ENCODE peak calls at places on chromosomes 6 and 20, in nine cellular contexts. S, I, Z, Y, U, M, C, N and H are unnamed samples.

GRCh38 chr6:37871616-37872384 is 52.3 kb downstream of the ZFAND3 start:
- DNase-seq in Z (no peak), U (peak; percentile 39), Y (no peak), C (peak; percentile 85), S (no peak), N (no peak), I (no peak), M (no peak), H (no peak)

GRCh38 chr20:2829376-2829775 is 11.1 kb downstream of the PCED1A start:
- DNase-seq in S (no peak), Y (no peak), I (no peak), N (no peak), M (no peak), C (no peak), U (no peak), Z (no peak), H (no peak)

GRCh38 chr20:45407067-45407745 is 883 bp upstream of the DBNDD2 start:
- DNase-seq in U (peak; percentile 66), S (no peak), Y (peak; percentile 50), I (peak; percentile 74), Z (no peak), C (peak; percentile 12), M (peak; percentile 24), N (no peak), H (no peak)

GRCh38 chr20:44656447-44656846 is 4.9 kb upstream of the ADA start:
- DNase-seq in Y (no peak), I (no peak), S (no peak), C (no peak), M (no peak), N (no peak), Z (no peak), U (peak; percentile 29), H (no peak)

GRCh38 chr6:169250660-169251059 is 3.0 kb downstream of the THBS2 start:
- DNase-seq in Z (no peak), I (peak; percentile 96), S (peak; percentile 23), C (peak; percentile 94), U (peak; percentile 60), N (no peak), M (no peak), Y (no peak), H (peak; percentile 76)

GRCh38 chr6:106922626-106923025 is 51.9 kb downstream of the CD24 start:
- DNase-seq in U (no peak), M (no peak), Y (no peak), Z (no peak), S (no peak), N (no peak), I (no peak), C (no peak), H (no peak)

GRCh38 chr6:169131356-169131755 is 122.3 kb downstream of the THBS2 start:
- DNase-seq in Z (no peak), Y (no peak), M (no peak), S (no peak), U (no peak), N (no peak), I (peak; percentile 21), C (no peak), H (no peak)

GRCh38 chr6:14822689-14823088 is 423.2 kb upstream of the JARID2 start:
- DNase-seq in M (no peak), I (peak; percentile 22), Y (no peak), N (no peak), C (no peak), U (no peak), Z (no peak), S (no peak), H (no peak)

GRCh38 chr6:97361286-97361685 is 78.3 kb upstream of the MMS22L start:
- DNase-seq in M (peak; percentile 3), C (no peak), S (no peak), Y (no peak), N (no peak), Z (no peak), I (peak; percentile 2), U (no peak), H (peak; percentile 39)

GRCh38 chr6:143232849-143233248 is 172.2 kb downstream of the AIG1 start:
- DNase-seq in I (peak; percentile 52), Z (no peak), U (peak; percentile 68), N (peak; percentile 68), M (peak; percentile 44), S (peak; percentile 15), Y (peak; percentile 65), C (peak; percentile 20), H (peak; percentile 66)

GRCh38 chr20:37914672-37915433 is 11.9 kb downstream of the VSTM2L start:
- DNase-seq in Y (no peak), Z (no peak), S (no peak), U (peak; percentile 82), C (no peak), M (no peak), N (peak; percentile 82), I (no peak), H (no peak)

GRCh38 chr6:40909811-40910210 is 129.2 kb downstream of the UNC5CL start:
- DNase-seq in Y (no peak), I (no peak), N (no peak), S (no peak), C (peak; percentile 34), Z (no peak), M (no peak), U (no peak), H (no peak)

GRCh38 chr6:10586302-10586701 is 65.2 kb downstream of the GCNT2 start:
- DNase-seq in M (no peak), Z (no peak), Y (no peak), S (no peak), C (no peak), U (peak; percentile 72), I (no peak), N (no peak), H (no peak)

GRCh38 chr6:3226422-3227362 is 761 bp downstream of the TUBB2B start:
- DNase-seq in C (no peak), N (peak; percentile 64), U (peak; percentile 73), I (peak; percentile 59), M (no peak), Y (peak; percentile 57), S (no peak), Z (peak; percentile 84), H (no peak)

GRCh38 chr6:3228791-3229565 is 1.5 kb upstream of the TUBB2B start:
- DNase-seq in U (peak; percentile 78), Z (no peak), M (no peak), Y (peak; percentile 28), I (no peak), C (no peak), S (no peak), N (peak; percentile 81), H (no peak)

GRCh38 chr6:3227363-3228045 is at the start of gene TUBB2B:
- DNase-seq in M (peak; percentile 18), S (no peak), I (peak; percentile 68), N (peak; percentile 63), C (no peak), Z (no peak), Y (peak; percentile 78), U (peak; percentile 96), H (no peak)

GRCh38 chr6:3229566-3230274 is 2.3 kb upstream of the TUBB2B start:
- DNase-seq in S (no peak), U (peak; percentile 81), Z (peak; percentile 15), C (no peak), I (peak; percentile 16), Y (peak; percentile 68), N (no peak), M (no peak), H (no peak)

DNA sequence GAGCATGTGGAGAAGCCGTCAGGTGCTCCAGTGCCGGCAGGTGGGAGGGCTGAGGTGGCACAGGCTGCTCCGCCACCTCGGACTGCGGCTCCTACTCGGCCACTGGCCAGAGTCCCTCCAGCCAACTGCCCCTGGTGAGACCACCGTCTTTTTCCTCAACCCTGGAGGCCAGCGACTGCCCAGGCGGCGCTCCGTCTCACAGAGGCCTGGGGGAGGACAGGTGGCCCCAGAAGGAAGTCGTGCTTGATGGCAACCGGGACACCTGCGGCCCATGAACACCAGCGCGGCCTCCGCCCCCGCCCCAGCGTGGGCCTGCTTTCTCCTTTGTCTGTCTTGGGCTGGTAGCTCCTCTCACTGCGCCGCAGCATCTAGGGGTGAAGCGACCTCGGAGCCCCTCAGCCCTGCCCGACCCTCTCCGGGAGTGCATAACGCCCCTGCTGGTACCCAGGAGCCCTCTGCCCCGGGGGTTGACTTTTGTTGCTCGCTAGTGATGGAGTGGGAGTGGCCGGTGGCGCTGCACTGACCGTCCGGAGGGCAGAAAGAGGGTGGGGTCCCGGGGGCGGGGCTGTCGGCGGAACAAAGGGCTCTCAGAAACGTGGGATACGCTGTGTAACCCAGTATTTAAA is 706 bp upstream of the TUBB2B start:
- DNase-seq in Z (peak; percentile 31), Y (peak; percentile 84), N (peak; percentile 89), C (no peak), S (no peak), I (no peak), U (peak; percentile 88), M (no peak), H (no peak)
- H3K4me2 ChIP-seq in Z (peak overlapping the region; percentile 93), Y (peak overlapping the region; percentile 60), N (peak overlapping the region; percentile 91), C (peak overlapping the region; percentile 97), S (no peak overlapping the region), I (peak overlapping the region; percentile 73), U (peak overlapping the region; percentile 96), M (no peak overlapping the region), H (peak overlapping the region; percentile 72)

GRCh38 chr20:768426-768978 is at the start of gene SLC52A3:
- DNase-seq in S (peak; percentile 86), M (no peak), Z (no peak), I (no peak), C (peak; percentile 20), U (peak; percentile 80), Y (peak; percentile 45), N (peak; percentile 80), H (peak; percentile 96)
- H3K4me2 ChIP-seq in S (peak within 1 kb of the TSS; percentile 86), M (no peak within 1 kb of the TSS), Z (no peak within 1 kb of the TSS), I (no peak within 1 kb of the TSS), C (no peak within 1 kb of the TSS), U (no peak within 1 kb of the TSS), Y (peak within 1 kb of the TSS; percentile 47), N (no peak within 1 kb of the TSS), H (peak within 1 kb of the TSS; percentile 85)

DNA sequence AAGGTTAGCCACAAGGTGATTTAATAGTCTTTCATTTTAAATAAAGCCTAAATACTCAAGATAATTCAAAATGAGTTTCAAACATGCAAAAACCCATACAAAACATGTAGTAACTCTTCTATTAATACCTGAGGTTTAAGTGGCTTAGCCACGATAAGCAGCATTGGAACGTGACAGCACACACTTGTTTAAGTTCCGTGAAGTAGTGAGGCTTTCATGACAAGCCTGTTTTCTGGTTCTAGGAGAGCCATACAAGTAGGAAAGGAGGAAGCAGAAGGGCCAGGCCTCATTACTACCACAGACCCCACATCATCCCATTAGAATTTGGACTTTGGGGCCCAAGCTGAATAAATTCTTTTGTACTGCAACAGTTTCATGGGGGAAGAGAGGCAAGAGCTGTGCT is 54.3 kb upstream of the PRND start:
- DNase-seq in M (no peak), C (peak; percentile 70), Z (no peak), N (no peak), S (no peak), I (no peak), Y (no peak), U (no peak), H (no peak)
- H3K4me2 ChIP-seq in M (no peak overlapping the region), C (peak overlapping the region; percentile 27), Z (no peak overlapping the region), N (no peak overlapping the region), S (no peak overlapping the region), I (no peak overlapping the region), Y (no peak overlapping the region), U (no peak overlapping the region), H (no peak overlapping the region)

GRCh38 chr6:62345446-62345845 is 59.4 kb upstream of the KHDRBS2 start:
- DNase-seq in S (no peak), N (no peak), I (no peak), C (no peak), Y (no peak), M (no peak), Z (no peak), U (no peak), H (no peak)

GRCh38 chr6:62345962-62346689 is 60.1 kb upstream of the KHDRBS2 start:
- DNase-seq in C (no peak), U (no peak), S (no peak), N (no peak), M (no peak), I (no peak), Y (no peak), Z (no peak), H (no peak)

GRCh38 chr6:62344850-62345249 is 58.8 kb upstream of the KHDRBS2 start:
- DNase-seq in Z (no peak), M (no peak), I (no peak), S (no peak), Y (no peak), U (no peak), C (no peak), N (no peak), H (no peak)
- H3K4me2 ChIP-seq in Z (peak overlapping the region; percentile 10), M (no peak overlapping the region), I (no peak overlapping the region), S (no peak overlapping the region), Y (no peak overlapping the region), U (no peak overlapping the region), C (no peak overlapping the region), N (no peak overlapping the region), H (no peak overlapping the region)